ENCODE peak calls at places on chromosomes 11 and 22, in four cellular contexts. H is stimulated activated CD8-positive, alpha-beta memory T cell treated with anti-CD3 and anti-CD28 coated beads, Interleukin-15, amount 100 ng/mL, for 48 hours; T is nephron progenitor cell; B is stimulated activated CD4-positive, alpha-beta T cell treated with anti-CD3 and anti-CD28 coated beads, Interleukin-4, amount 100 ng/mL, for 48 hours. K is an unnamed sample.
A peak's percentile ranks its signal among the peaks of the same experiment; 100 is the strongest.

GRCh38 chr22:24697671-24698082 is 76.8 kb downstream of the PIWIL3 start:
- DNase-seq in H (no peak), T (no peak), B (no peak), K (no peak)

GRCh38 chr22:31223786-31224191 is 11.7 kb downstream of the LIMK2 start:
- DNase-seq in H (no peak), T (no peak), B (no peak), K (no peak)

GRCh38 chr22:27514612-27515011 is 286.9 kb downstream of the MN1 start:
- DNase-seq in H (no peak), T (no peak), B (no peak), K (no peak)

GRCh38 chr11:18383388-18384156 is 10.8 kb upstream of the LDHA start:
- DNase-seq in H (peak; percentile 62), T (no peak), B (peak; percentile 81), K (peak; percentile 90)

GRCh38 chr22:41976961-41977566 is 7.8 kb downstream of the SEPTIN3 start:
- DNase-seq in H (no peak), T (peak; percentile 37), B (no peak), K (no peak)

GRCh38 chr11:128914216-128915147 is 23.3 kb downstream of the KCNJ5 start:
- DNase-seq in H (no peak), T (no peak), B (no peak), K (no peak)

GRCh38 chr11:75858613-75859012 is 43.6 kb downstream of the UVRAG start:
- DNase-seq in H (no peak), T (no peak), B (no peak), K (peak; percentile 42)

GRCh38 chr11:61776561-61777075 is 15.8 kb downstream of the TMEM258 start:
- DNase-seq in H (peak; percentile 39), T (peak; percentile 62), B (peak; percentile 61), K (no peak)

GRCh38 chr11:96180341-96180740 is 162.7 kb downstream of the MAML2 start:
- DNase-seq in H (no peak), T (no peak), B (no peak), K (no peak)

GRCh38 chr11:65572356-65573043 is at the start of gene FAM89B:
- DNase-seq in H (peak; percentile 85), T (peak; percentile 86), B (peak; percentile 90), K (no peak)

GRCh38 chr22:38300197-38300945 is 16.9 kb downstream of the CSNK1E start:
- DNase-seq in H (no peak), T (no peak), B (no peak), K (no peak)

GRCh38 chr11:33540946-33541915 is 159.4 kb downstream of the C11orf91 start:
- DNase-seq in H (no peak), T (no peak), B (no peak), K (no peak)

GRCh38 chr11:94787798-94788197 is 19.6 kb downstream of the AMOTL1 start:
- DNase-seq in H (no peak), T (no peak), B (no peak), K (no peak)

GRCh38 chr22:28034760-28035401 is 115.8 kb upstream of the PITPNB start:
- DNase-seq in H (no peak), T (no peak), B (no peak), K (no peak)

GRCh38 chr11:34395916-34396555 is 38.2 kb upstream of the ABTB2 start:
- DNase-seq in H (no peak), T (no peak), B (no peak), K (no peak)

GRCh38 chr22:45318558-45319318 is 9.0 kb downstream of the FAM118A start:
- DNase-seq in H (peak; percentile 35), T (no peak), B (no peak), K (no peak)